ENCODE peak calls at places on chromosome 3, in five cellular contexts. G, X, F, J and Q are unnamed samples.

GRCh38 chr3:58336135-58336882 is 3.6 kb downstream of the PXK start:
- DNase-seq in G (peak), X (no peak), F (peak), J (no peak), Q (no peak)

GRCh38 chr3:148534089-148534988 is 163.4 kb upstream of the AGTR1 start:
- DNase-seq in G (no peak), X (no peak), F (no peak), J (no peak), Q (no peak)

GRCh38 chr3:173588547-173588946 is 191.0 kb downstream of the NLGN1 start:
- DNase-seq in G (no peak), X (no peak), F (no peak), J (no peak), Q (no peak)

GRCh38 chr3:136545664-136546266 is 206.4 kb downstream of the STAG1 start:
- DNase-seq in G (peak), X (no peak), F (peak), J (no peak), Q (no peak)

GRCh38 chr3:187743195-187744141 is 1.8 kb downstream of the BCL6 start:
- DNase-seq in G (peak), X (peak), F (peak), J (no peak), Q (no peak)

GRCh38 chr3:72630614-72631344 is 217.5 kb downstream of the SHQ1 start:
- DNase-seq in G (no peak), X (no peak), F (no peak), J (no peak), Q (no peak)

GRCh38 chr3:185726254-185726967 is 98.4 kb downstream of the IGF2BP2 start:
- DNase-seq in G (no peak), X (no peak), F (no peak), J (no peak), Q (peak)

GRCh38 chr3:186772281-186772885 is 11.0 kb upstream of the EIF4A2 start:
- DNase-seq in G (no peak), X (no peak), F (no peak), J (no peak), Q (peak)

GRCh38 chr3:122609798-122610559 is 32.5 kb downstream of the PARP15 start:
- DNase-seq in G (peak), X (no peak), F (peak), J (no peak), Q (peak)

DNA sequence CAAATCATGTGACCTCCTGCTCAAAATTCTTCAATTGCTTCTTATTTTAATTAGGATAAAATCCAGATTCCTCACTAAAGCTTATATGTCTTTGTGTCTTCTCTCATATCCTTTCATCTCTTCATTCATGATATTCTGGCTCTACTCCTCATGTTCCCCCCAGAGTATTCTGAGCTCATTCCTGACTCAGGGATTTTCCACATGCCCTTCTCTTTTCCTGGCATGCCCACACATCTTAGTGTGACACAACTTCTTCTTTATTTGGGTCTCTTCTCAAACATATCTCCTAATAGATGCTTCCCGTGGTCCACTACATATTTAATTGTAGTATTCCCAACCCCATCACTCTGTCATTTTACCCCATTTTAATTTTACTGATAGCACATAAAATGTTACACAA is 15.2 kb upstream of the MBNL1 start:
- DNase-seq in G (no peak), X (no peak), F (no peak), J (no peak), Q (no peak)
- H3K14ac ChIP-seq in G (no peak), X (no peak), F (no peak), J (no peak), Q (no peak)

GRCh38 chr3:160136421-160136820 is 88.8 kb upstream of the C3orf80 start:
- DNase-seq in G (no peak), X (no peak), F (no peak), J (no peak), Q (no peak)
- H3K4me3 ChIP-seq in G (no peak), X (no peak), F (no peak), J (no peak), Q (no peak)

DNA sequence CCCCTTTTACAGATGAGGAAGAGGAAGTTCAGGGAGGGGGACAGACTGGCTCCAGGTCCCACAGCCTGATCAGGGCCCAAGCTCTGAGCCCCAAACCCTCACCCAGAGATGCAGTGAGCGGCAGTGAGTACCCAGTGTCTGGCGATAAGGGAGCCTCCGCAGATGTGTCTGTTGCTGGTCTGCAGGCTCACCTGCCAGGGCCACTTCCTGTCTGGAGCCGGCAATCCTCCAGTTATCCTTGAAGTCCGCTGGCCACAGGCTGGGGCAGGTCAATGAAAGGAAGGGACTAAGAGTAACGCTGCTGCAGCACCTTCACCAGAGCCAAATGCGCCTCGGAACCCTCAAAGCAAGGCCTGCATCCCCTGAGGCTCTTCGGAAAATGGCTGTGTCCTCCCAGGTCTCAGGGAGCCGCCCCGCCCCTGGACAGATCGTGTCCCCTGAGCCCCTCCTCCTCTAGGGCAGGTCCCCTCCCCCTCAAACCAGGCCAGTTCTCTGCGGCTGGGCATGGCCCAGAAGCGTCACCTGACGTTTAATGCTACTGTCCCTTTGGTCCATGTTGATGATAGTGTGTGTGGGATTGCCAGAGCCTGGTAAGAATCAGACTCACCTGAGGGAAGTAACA is 51.5 kb downstream of the MYL3 start:
- DNase-seq in G (no peak), X (peak), F (no peak), J (peak), Q (peak)
- H3K14ac ChIP-seq in G (no peak), X (no peak), F (no peak), J (peak), Q (no peak)

GRCh38 chr3:135231646-135232625 is 436.9 kb downstream of the EPHB1 start:
- DNase-seq in G (no peak), X (no peak), F (no peak), J (no peak), Q (no peak)
- H3K4me3 ChIP-seq in G (no peak), X (peak), F (no peak), J (no peak), Q (no peak)

GRCh38 chr3:12025584-12025983 is 21.4 kb downstream of the SYN2 start:
- DNase-seq in G (no peak), X (no peak), F (no peak), J (no peak), Q (no peak)
- H3K14ac ChIP-seq in G (no peak), X (no peak), F (no peak), J (no peak), Q (no peak)

GRCh38 chr3:5026046-5026362 is 46.8 kb downstream of the BHLHE40 start:
- DNase-seq in G (no peak), X (peak), F (no peak), J (no peak), Q (peak)
- H3K4me3 ChIP-seq in G (no peak), X (peak), F (no peak), J (peak), Q (no peak)